ENCODE peak calls at places on chromosomes 7 and 10, in six cellular contexts. N is activated CD4-positive, CD25-positive, alpha-beta regulatory T cell treated with anti-CD3 and anti-CD28 coated beads, Interleukin-2, amount 50 U/mL, for 72 hours; P is chondrocyte; F is nephron progenitor cell; A is stimulated activated naive B cell treated with anti-CD40 and anti-IgM and Interleukin-4, amounts not matched to agents 10 μg/mL and 1 μg/mL and 100 μg/mL, for 72 hours; B is colonic mucosa. L is an unnamed sample.

GRCh38 chr7:134602921-134603394 is 43.7 kb upstream of the BPGM start:
- DNase-seq in F (no peak), A (no peak), B (peak), N (no peak), P (no peak), L (peak)

GRCh38 chr7:47725031-47725780 is 143.3 kb upstream of the TNS3 start:
- DNase-seq in P (no peak), B (no peak), A (peak), F (no peak), N (no peak), L (peak)

GRCh38 chr7:82015751-82016150 is 245.9 kb upstream of the HGF start:
- DNase-seq in N (no peak), F (no peak), P (no peak), A (no peak), B (no peak), L (no peak)

GRCh38 chr7:45469103-45469502 is 105.1 kb upstream of the ADCY1 start:
- DNase-seq in B (no peak), P (no peak), A (no peak), F (no peak), N (no peak), L (no peak)

GRCh38 chr7:1403844-1404404 is 55.3 kb downstream of the MICALL2 start:
- DNase-seq in B (no peak), A (no peak), F (peak), P (no peak), N (no peak), L (no peak)

GRCh38 chr10:69867699-69868558 is 66.2 kb downstream of the COL13A1 start:
- DNase-seq in N (no peak), F (no peak), A (no peak), B (peak), P (no peak), L (no peak)

GRCh38 chr10:103456074-103456660 is 2.5 kb downstream of the CALHM1 start:
- DNase-seq in N (no peak), A (no peak), P (no peak), F (no peak), B (no peak), L (no peak)

GRCh38 chr7:155925682-155926081 is 113.4 kb upstream of the SHH start:
- DNase-seq in P (no peak), F (no peak), B (no peak), A (no peak), N (peak), L (no peak)

GRCh38 chr10:110220383-110220782 is 13.0 kb downstream of the MXI1 start:
- DNase-seq in N (no peak), A (no peak), B (no peak), P (no peak), F (no peak), L (no peak)

GRCh38 chr10:43598447-43598846 is 7.8 kb upstream of the ZNF485 start:
- DNase-seq in N (no peak), B (no peak), A (no peak), F (no peak), P (no peak), L (no peak)

GRCh38 chr10:77428776-77429395 is 208.7 kb downstream of the KCNMA1 start:
- DNase-seq in A (no peak), P (no peak), N (no peak), B (peak), F (peak), L (no peak)

GRCh38 chr10:112804036-112804435 is 146.0 kb upstream of the TCF7L2 start:
- DNase-seq in F (no peak), P (no peak), B (peak), A (no peak), N (no peak), L (peak)

GRCh38 chr7:55308186-55308929 is 56.8 kb upstream of the LANCL2 start:
- DNase-seq in B (no peak), F (no peak), N (no peak), P (no peak), A (no peak), L (no peak)

GRCh38 chr10:70985824-70986336 is 97.5 kb upstream of the PCBD1 start:
- DNase-seq in P (peak), B (peak), F (no peak), A (no peak), N (no peak), L (no peak)

GRCh38 chr10:113534428-113534827 is 18.4 kb upstream of the HABP2 start:
- DNase-seq in A (no peak), F (no peak), B (no peak), N (no peak), P (no peak), L (no peak)

GRCh38 chr10:102752934-102753664 is 9.4 kb downstream of the WBP1L start:
- DNase-seq in P (no peak), A (no peak), F (no peak), B (no peak), N (no peak), L (no peak)

GRCh38 chr7:98641646-98642489 is 24.8 kb downstream of the NPTX2 start:
- DNase-seq in F (peak), N (no peak), B (no peak), P (no peak), A (peak), L (no peak)

GRCh38 chr7:71184136-71184535 is 52.2 kb downstream of the GALNT17 start:
- DNase-seq in A (no peak), F (no peak), B (no peak), P (no peak), N (no peak), L (no peak)

GRCh38 chr10:15591937-15592336 is 127.8 kb downstream of the ITGA8 start:
- DNase-seq in N (no peak), F (no peak), A (no peak), B (no peak), P (no peak), L (no peak)

L was measured in left lobe of liver.